ENCODE peak calls at places on chromosomes 5 and 9, in five cellular contexts. W is GM20000, D is DND-41, B is body of pancreas, R is AG10803. G is an unnamed sample.

GRCh38 chr5:157865844-157866243 is 6.9 kb upstream of the CLINT1 start:
- DNase-seq in W (no peak), D (no peak), B (no peak), R (peak), G (no peak)

GRCh38 chr9:71285191-71285656 is 163.8 kb upstream of the TRPM3 start:
- DNase-seq in W (peak), D (peak), B (peak), R (peak), G (peak)

GRCh38 chr9:137028013-137028280 is at the start of gene ABCA2:
- DNase-seq in W (no peak), D (no peak), B (no peak), R (no peak), G (no peak)

GRCh38 chr9:126413470-126414051 is 86.9 kb downstream of the MVB12B start:
- DNase-seq in W (no peak), D (peak), B (no peak), R (no peak), G (no peak)

GRCh38 chr9:134455951-134456739 is 129.9 kb downstream of the RXRA start:
- DNase-seq in W (peak), D (peak), B (peak), R (peak), G (peak)

GRCh38 chr9:123423036-123423640 is 67.1 kb downstream of the CRB2 start:
- DNase-seq in W (no peak), D (no peak), B (no peak), R (no peak), G (no peak)

GRCh38 chr9:105357937-105358336 is 89.9 kb upstream of the FSD1L start:
- DNase-seq in W (peak), D (no peak), B (no peak), R (no peak), G (peak)

GRCh38 chr9:134624827-134625181 is 16.8 kb upstream of the COL5A1 start:
- DNase-seq in W (no peak), D (no peak), B (no peak), R (peak), G (no peak)

GRCh38 chr9:116064970-116065369 is 88.6 kb upstream of the PAPPA start:
- DNase-seq in W (no peak), D (no peak), B (no peak), R (no peak), G (no peak)

GRCh38 chr9:99489043-99489378 is 266.9 kb downstream of the SEC61B start:
- DNase-seq in W (no peak), D (no peak), B (no peak), R (peak), G (no peak)

GRCh38 chr9:107299437-107299836 is 16.4 kb downstream of the RAD23B start:
- DNase-seq in W (no peak), D (no peak), B (no peak), R (no peak), G (no peak)
- TF ChIP-seq CTCF in W (no peak), D (peak), B (peak), R (peak), G (no peak)

DNA sequence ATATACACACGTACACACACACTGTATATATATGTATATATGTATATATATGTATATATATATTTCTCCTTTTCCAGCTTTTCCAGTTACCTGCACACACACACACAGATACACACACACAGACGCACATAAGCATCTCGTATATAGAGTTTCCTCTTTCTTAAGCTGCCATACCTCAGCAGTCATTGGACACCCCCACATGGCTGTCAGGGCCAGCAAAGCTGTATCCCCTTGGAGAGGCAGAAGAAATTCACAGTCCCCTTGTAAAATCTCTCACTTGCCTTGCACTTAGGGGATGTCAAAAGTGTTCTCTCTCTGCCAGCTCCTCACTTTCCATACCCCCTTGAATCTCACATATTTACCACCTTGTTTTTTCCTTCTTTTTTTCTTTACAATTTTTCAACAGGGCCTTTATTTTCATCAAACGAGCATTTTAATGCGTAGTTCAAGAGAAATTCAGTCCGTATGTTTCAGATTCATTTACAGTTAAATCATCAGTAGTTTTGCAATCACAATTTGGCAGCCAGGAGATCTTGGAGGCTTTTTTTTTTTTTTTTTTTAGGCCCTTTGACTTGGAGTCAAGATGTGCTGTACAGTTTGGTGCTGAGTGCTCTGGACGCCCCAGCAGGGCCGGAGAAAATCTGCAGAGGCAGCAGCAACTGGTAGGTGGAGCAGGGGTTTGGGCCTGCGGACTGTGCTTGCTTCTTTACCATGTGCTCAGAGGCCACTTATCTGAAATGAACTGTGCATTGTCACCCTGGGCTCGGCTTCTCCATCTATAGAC is 244.9 kb upstream of the KLF4 start:
- DNase-seq in W (no peak), D (no peak), B (no peak), R (peak), G (no peak)
- TF ChIP-seq CTCF in W (no peak), D (no peak), B (no peak), R (peak), G (no peak)

GRCh38 chr9:90773593-90773992 is 28.0 kb upstream of the SYK start:
- DNase-seq in W (no peak), D (peak), B (no peak), R (no peak), G (no peak)
- TF ChIP-seq CTCF in W (peak), D (peak), B (peak), R (no peak), G (peak)

GRCh38 chr5:37735649-37736347 is 104.0 kb downstream of the GDNF start:
- DNase-seq in W (no peak), D (no peak), B (no peak), R (peak), G (no peak)

GRCh38 chr5:37736397-37736796 is 103.4 kb downstream of the GDNF start:
- DNase-seq in W (no peak), D (no peak), B (no peak), R (no peak), G (no peak)

GRCh38 chr5:37738057-37738691 is 101.7 kb downstream of the GDNF start:
- DNase-seq in W (peak), D (no peak), B (no peak), R (peak), G (peak)

GRCh38 chr5:37738865-37739488 is 100.9 kb downstream of the GDNF start:
- DNase-seq in W (no peak), D (no peak), B (no peak), R (no peak), G (no peak)

GRCh38 chr5:37737326-37738056 is 102.3 kb downstream of the GDNF start:
- DNase-seq in W (no peak), D (no peak), B (no peak), R (no peak), G (no peak)
- TF ChIP-seq CTCF in W (no peak), D (no peak), B (no peak), R (no peak), G (no peak)

GRCh38 chr5:106454651-106455415 is 1215.9 kb downstream of the EFNA5 start:
- DNase-seq in W (no peak), D (no peak), B (no peak), R (peak), G (no peak)
- TF ChIP-seq CTCF in W (no peak), D (peak), B (peak), R (peak), G (peak)

GRCh38 chr5:129096382-129096991 is 1.9 kb downstream of the ISOC1 start:
- DNase-seq in W (no peak), D (no peak), B (no peak), R (no peak), G (no peak)
- TF ChIP-seq CTCF in W (no peak), D (peak), B (no peak), R (no peak), G (no peak)

GRCh38 chr9:9917400-9917799 is 695.4 kb downstream of the PTPRD start:
- DNase-seq in W (no peak), D (no peak), B (no peak), R (no peak), G (no peak)

GRCh38 chr9:9921771-9922170 is 691.0 kb downstream of the PTPRD start:
- DNase-seq in W (no peak), D (no peak), B (no peak), R (no peak), G (no peak)

GRCh38 chr9:9919174-9919573 is 693.6 kb downstream of the PTPRD start:
- DNase-seq in W (no peak), D (no peak), B (no peak), R (no peak), G (no peak)

GRCh38 chr9:9924369-9924768 is 688.4 kb downstream of the PTPRD start:
- DNase-seq in W (no peak), D (no peak), B (no peak), R (no peak), G (no peak)

DNA sequence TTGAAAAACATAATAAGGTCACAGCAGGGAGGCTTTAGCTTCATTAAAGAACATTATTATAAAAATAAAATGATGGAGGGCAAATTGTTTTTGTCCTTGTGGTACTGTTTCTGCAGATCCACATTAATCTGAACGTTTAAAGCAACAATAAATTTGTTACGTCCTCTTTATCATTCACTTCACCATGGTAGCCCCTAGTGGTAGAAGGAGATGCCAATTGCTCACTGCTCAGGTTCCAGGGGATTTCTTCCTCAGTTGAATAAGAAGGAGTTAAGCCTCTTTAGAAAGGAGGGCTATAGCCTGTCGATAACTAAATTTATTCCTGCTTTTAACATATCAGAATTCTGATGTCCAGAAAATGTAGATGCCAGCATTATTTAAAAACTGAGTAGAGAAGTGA is 692.4 kb downstream of the PTPRD start:
- DNase-seq in W (no peak), D (no peak), B (no peak), R (no peak), G (no peak)
- TF ChIP-seq CTCF in W (no peak), D (peak), B (no peak), R (no peak), G (no peak)

DNA sequence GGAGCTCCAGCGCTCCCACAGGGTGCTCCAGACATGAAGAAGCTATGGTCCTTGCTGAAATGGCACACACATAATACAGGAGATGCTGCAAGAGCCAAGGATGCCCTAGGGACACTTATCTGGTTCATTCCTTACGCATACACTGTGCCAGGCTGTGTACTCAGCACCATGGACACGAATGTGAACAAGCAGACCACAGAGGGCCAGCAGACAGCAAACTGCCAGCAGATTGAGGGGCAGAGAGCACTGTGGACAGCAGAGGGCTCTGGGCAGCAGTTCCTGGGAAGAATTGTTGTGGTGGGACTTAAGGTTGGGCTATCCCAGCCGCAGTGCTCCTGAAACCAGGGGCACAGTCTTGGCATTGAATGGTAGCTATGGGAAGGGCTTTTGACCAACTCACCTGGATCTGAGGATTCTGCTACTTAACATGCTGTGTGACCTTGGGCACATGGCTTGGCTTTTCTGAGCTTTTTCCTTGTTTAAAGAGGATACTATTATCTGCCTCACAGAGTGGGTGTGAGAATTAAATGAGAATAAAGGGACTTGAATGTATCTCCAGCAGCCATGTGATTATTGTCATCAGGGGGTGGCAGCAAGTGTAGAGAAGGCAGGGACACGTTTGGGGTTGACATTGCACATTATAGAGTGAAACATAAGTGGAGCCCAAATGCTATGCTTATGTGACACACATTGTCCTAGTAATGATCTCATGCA is 30.0 kb downstream of the PPARGC1B start:
- DNase-seq in W (no peak), D (no peak), B (no peak), R (no peak), G (no peak)
- TF ChIP-seq CTCF in W (peak), D (no peak), B (no peak), R (no peak), G (no peak)

GRCh38 chr5:174698156-174698555 is 26.2 kb upstream of the MSX2 start:
- DNase-seq in W (no peak), D (no peak), B (no peak), R (no peak), G (no peak)
- TF ChIP-seq CTCF in W (no peak), D (no peak), B (no peak), R (peak), G (no peak)